ENCODE peak calls at places on chromosomes 2 and 18, in eight cellular contexts. G is CD8-positive, alpha-beta memory T cell; K is PC-3; N is aorta; W is neuronal stem cell; V is ovary; P is breast epithelium; Q is gastrocnemius medialis. J is an unnamed sample.

GRCh38 chr2:120775261-120775660 is 39.6 kb downstream of the GLI2 start:
- DNase-seq in V (peak), K (no peak), G (no peak), N (peak), W (no peak), Q (no peak), P (no peak), J (no peak)

GRCh38 chr18:49101230-49101629 is 150.5 kb upstream of the SMAD7 start:
- DNase-seq in P (no peak), W (no peak), K (no peak), N (no peak), G (no peak), Q (no peak), V (no peak), J (no peak)

GRCh38 chr2:102094917-102095316 is 47.6 kb upstream of the IL1R1 start:
- DNase-seq in Q (peak), P (no peak), V (no peak), G (no peak), W (no peak), N (no peak), K (peak), J (peak)

GRCh38 chr2:218476676-218477075 is 57.8 kb downstream of the VIL1 start:
- DNase-seq in W (no peak), Q (peak), G (no peak), V (no peak), K (no peak), P (no peak), N (no peak), J (no peak)

GRCh38 chr2:192148620-192149321 is 46.0 kb downstream of the TMEFF2 start:
- DNase-seq in N (no peak), G (no peak), Q (no peak), P (no peak), K (no peak), V (no peak), W (no peak), J (no peak)

GRCh38 chr2:111119847-111120252 is 864 bp upstream of the BCL2L11 start:
- DNase-seq in V (peak), W (peak), G (peak), Q (no peak), N (no peak), K (no peak), P (no peak), J (peak)

GRCh38 chr2:64479259-64480198 is 25.6 kb downstream of the LGALSL start:
- DNase-seq in G (no peak), Q (no peak), V (no peak), K (no peak), N (no peak), W (no peak), P (no peak), J (no peak)

GRCh38 chr18:36733150-36733549 is 95.7 kb downstream of the TPGS2 start:
- DNase-seq in Q (no peak), G (no peak), K (no peak), P (no peak), N (no peak), W (no peak), V (no peak), J (no peak)

GRCh38 chr2:62774555-62775366 is 69.2 kb downstream of the EHBP1 start:
- DNase-seq in N (no peak), G (no peak), P (no peak), W (peak), K (peak), V (peak), Q (no peak), J (no peak)

GRCh38 chr18:24201699-24202687 is 63.1 kb downstream of the CABYR start:
- DNase-seq in N (no peak), W (no peak), G (no peak), K (no peak), P (no peak), Q (peak), V (no peak), J (no peak)

GRCh38 chr2:86368181-86368824 is 30.9 kb upstream of the REEP1 start:
- DNase-seq in W (peak), G (peak), V (peak), P (no peak), Q (no peak), N (peak), K (peak), J (peak)

GRCh38 chr2:16142383-16143361 is 202.3 kb downstream of the MYCN start:
- DNase-seq in K (no peak), N (no peak), P (no peak), G (no peak), Q (no peak), W (no peak), V (no peak), J (no peak)

GRCh38 chr2:1864981-1865421 is 120.7 kb upstream of the PXDN start:
- DNase-seq in N (no peak), K (no peak), G (no peak), V (no peak), W (no peak), P (no peak), Q (no peak), J (peak)

GRCh38 chr2:23454501-23455120 is 69.6 kb downstream of the KLHL29 start:
- DNase-seq in N (no peak), P (no peak), W (no peak), Q (no peak), G (no peak), K (no peak), V (no peak), J (no peak)

GRCh38 chr2:44398243-44398897 is 36.6 kb downstream of the CAMKMT start:
- DNase-seq in Q (no peak), K (no peak), N (no peak), G (no peak), V (no peak), P (no peak), W (no peak), J (no peak)
- H3K4me3 ChIP-seq in Q (no peak), K (no peak), N (peak), G (no peak), V (no peak), P (peak), W (no peak), J (peak)

DNA sequence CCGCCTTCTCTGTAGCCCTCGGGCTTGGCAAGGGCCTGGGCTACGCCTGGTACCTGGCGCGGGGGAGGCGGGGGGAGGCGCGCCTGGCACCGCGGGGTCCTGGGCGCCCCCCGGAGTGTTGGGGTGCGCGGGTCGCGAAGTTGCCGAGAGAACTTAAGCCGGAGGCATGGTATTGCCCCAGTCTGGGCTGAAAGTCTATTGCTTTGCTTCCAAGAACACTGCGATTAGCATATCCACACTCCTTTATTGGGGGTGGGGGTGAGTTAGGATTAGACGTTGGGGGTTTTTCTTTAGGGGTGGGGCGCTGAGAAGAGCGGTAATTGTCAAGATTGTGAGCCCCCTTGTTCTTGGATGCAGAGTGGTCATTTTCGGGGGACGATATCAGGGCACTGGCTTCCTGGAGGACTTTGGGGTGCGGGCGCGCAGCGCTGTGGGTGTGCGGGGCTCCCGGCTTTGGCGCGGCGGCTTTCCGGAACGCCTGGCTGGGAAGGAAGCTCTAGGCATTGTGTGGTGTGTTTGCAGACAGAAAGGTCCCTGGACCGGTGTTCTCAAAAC is 799 bp downstream of the TANC1 start:
- DNase-seq in W (peak), Q (no peak), K (no peak), V (no peak), N (peak), P (no peak), G (no peak), J (peak)
- H3K27ac ChIP-seq in W (no peak), Q (peak), K (peak), V (peak), N (peak), P (peak), G (no peak), J (peak)

GRCh38 chr2:100786985-100787384 is 33.0 kb upstream of the NPAS2 start:
- DNase-seq in W (no peak), Q (no peak), V (no peak), G (no peak), P (no peak), K (no peak), N (no peak), J (no peak)

GRCh38 chr2:100784681-100785080 is 35.3 kb upstream of the NPAS2 start:
- DNase-seq in N (no peak), P (no peak), Q (no peak), K (no peak), V (no peak), W (no peak), G (no peak), J (no peak)

GRCh38 chr2:100783986-100784385 is 36.0 kb upstream of the NPAS2 start:
- DNase-seq in N (no peak), Q (no peak), K (peak), P (no peak), W (no peak), V (no peak), G (no peak), J (no peak)

GRCh38 chr2:100785621-100786296 is 34.2 kb upstream of the NPAS2 start:
- DNase-seq in W (no peak), N (no peak), V (no peak), Q (no peak), P (no peak), K (peak), G (no peak), J (peak)

DNA sequence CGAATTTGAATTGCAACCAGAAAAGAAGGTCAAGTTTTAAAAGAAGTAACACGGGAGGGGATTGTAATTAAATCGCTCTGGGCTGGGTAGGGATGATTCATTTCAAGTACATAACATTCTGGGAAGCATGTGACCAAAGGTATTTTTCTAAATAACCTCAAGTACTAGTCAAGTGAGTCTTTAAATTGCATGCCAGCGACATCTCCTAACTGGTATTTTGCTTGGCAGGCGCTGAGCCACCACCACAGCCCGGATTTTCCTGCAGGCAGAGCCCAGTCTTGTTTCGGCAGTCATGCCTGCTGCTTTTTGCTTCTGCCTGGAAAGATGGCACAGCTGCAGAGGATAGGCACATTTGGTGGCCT is 33.7 kb upstream of the NPAS2 start:
- DNase-seq in Q (peak), W (no peak), G (no peak), N (peak), P (peak), V (no peak), K (peak), J (peak)
- H3K4me3 ChIP-seq in Q (no peak), W (no peak), G (no peak), N (no peak), P (no peak), V (no peak), K (peak), J (peak)

GRCh38 chr2:179022685-179023084 is 27.3 kb downstream of the CCDC141 start:
- DNase-seq in W (no peak), V (no peak), P (no peak), N (no peak), Q (no peak), K (no peak), G (no peak), J (no peak)
- H3K27ac ChIP-seq in W (no peak), V (no peak), P (no peak), N (no peak), Q (no peak), K (no peak), G (no peak), J (no peak)

GRCh38 chr2:43707255-43707654 is 31.0 kb upstream of the C1GALT1C1L start:
- DNase-seq in Q (peak), K (peak), V (peak), W (no peak), P (no peak), N (peak), G (no peak), J (peak)

GRCh38 chr2:43708178-43708577 is 31.9 kb upstream of the C1GALT1C1L start:
- DNase-seq in Q (no peak), P (no peak), V (no peak), W (no peak), N (no peak), K (no peak), G (no peak), J (no peak)

GRCh38 chr2:43714164-43714563 is 37.9 kb upstream of the C1GALT1C1L start:
- DNase-seq in K (peak), V (no peak), N (no peak), W (no peak), G (no peak), Q (no peak), P (no peak), J (peak)

DNA sequence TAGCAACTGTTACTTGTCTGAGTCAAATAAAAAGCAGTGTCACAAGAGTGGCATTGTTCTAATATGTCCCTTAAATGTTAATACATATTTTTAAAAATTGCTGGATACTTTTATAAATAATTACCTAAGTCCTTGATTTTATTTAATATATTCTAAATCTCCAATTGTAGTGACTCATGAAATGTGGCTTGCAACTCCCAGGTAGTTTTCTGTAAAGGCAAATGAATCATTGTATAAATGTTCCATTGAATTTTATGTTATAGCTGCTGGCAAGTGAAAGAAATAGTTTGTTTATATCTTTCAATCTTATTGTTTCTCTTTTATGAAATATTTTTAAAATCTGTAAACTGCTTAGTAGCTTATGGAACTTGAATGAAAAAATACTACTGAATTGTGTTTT is 32.7 kb upstream of the C1GALT1C1L start:
- DNase-seq in K (peak), P (no peak), N (no peak), W (no peak), Q (no peak), G (no peak), V (no peak), J (peak)
- H3K4me3 ChIP-seq in K (no peak), P (no peak), N (no peak), W (no peak), Q (no peak), G (no peak), V (no peak), J (no peak)

GRCh38 chr2:161078211-161078539 is 82.1 kb upstream of the TANK start:
- DNase-seq in Q (no peak), P (peak), N (no peak), K (no peak), V (no peak), G (no peak), W (no peak), J (no peak)

GRCh38 chr2:161076936-161077335 is 83.3 kb upstream of the TANK start:
- DNase-seq in W (no peak), Q (no peak), V (no peak), N (no peak), G (no peak), P (no peak), K (no peak), J (no peak)

GRCh38 chr2:161075701-161076100 is 84.5 kb upstream of the TANK start:
- DNase-seq in Q (no peak), W (peak), P (no peak), N (no peak), V (no peak), G (no peak), K (no peak), J (no peak)

GRCh38 chr2:161077367-161078210 is 82.6 kb upstream of the TANK start:
- DNase-seq in W (no peak), K (peak), P (no peak), V (no peak), Q (peak), N (peak), G (peak), J (no peak)
- H3K27ac ChIP-seq in W (no peak), K (peak), P (peak), V (no peak), Q (peak), N (no peak), G (no peak), J (no peak)